ENCODE peak calls at places on chromosomes 3 and 15, in five cellular contexts. H is AG09309, R is Caco-2, P is fibroblast of pulmonary artery, T is cardiac fibroblast. A is an unnamed sample.

GRCh38 chr3:134485075-134485536 is 679 bp downstream of the ANAPC13 start:
- DNase-seq in H (no peak), R (no peak), P (peak; percentile 37), T (peak; percentile 37), A (no peak)

GRCh38 chr3:25508901-25509300 is 80.8 kb downstream of the RARB start:
- DNase-seq in H (no peak), R (no peak), P (peak; percentile 60), T (peak; percentile 32), A (peak; percentile 60)

GRCh38 chr15:74050127-74050526 is 32.2 kb downstream of the GOLGA6A start:
- DNase-seq in H (no peak), R (no peak), P (no peak), T (no peak), A (no peak)

GRCh38 chr3:140056047-140056446 is 121.1 kb downstream of the CLSTN2 start:
- DNase-seq in H (no peak), R (no peak), P (no peak), T (no peak), A (no peak)

GRCh38 chr3:184335661-184336483 is 1.5 kb upstream of the FAM131A start:
- DNase-seq in H (no peak), R (peak; percentile 73), P (peak; percentile 82), T (peak; percentile 84), A (no peak)

GRCh38 chr3:61526307-61526706 is 35.1 kb upstream of the PTPRG start:
- DNase-seq in H (no peak), R (no peak), P (no peak), T (no peak), A (no peak)

GRCh38 chr15:87755226-87755625 is 501.3 kb downstream of the NTRK3 start:
- DNase-seq in H (no peak), R (no peak), P (no peak), T (no peak), A (no peak)

GRCh38 chr3:108221403-108221802 is 821 bp downstream of the IFT57 start:
- DNase-seq in H (no peak), R (no peak), P (no peak), T (peak; percentile 9), A (no peak)

GRCh38 chr3:132399054-132399929 is 18.0 kb upstream of the DNAJC13 start:
- DNase-seq in H (no peak), R (no peak), P (peak; percentile 85), T (peak; percentile 83), A (peak; percentile 20)

DNA sequence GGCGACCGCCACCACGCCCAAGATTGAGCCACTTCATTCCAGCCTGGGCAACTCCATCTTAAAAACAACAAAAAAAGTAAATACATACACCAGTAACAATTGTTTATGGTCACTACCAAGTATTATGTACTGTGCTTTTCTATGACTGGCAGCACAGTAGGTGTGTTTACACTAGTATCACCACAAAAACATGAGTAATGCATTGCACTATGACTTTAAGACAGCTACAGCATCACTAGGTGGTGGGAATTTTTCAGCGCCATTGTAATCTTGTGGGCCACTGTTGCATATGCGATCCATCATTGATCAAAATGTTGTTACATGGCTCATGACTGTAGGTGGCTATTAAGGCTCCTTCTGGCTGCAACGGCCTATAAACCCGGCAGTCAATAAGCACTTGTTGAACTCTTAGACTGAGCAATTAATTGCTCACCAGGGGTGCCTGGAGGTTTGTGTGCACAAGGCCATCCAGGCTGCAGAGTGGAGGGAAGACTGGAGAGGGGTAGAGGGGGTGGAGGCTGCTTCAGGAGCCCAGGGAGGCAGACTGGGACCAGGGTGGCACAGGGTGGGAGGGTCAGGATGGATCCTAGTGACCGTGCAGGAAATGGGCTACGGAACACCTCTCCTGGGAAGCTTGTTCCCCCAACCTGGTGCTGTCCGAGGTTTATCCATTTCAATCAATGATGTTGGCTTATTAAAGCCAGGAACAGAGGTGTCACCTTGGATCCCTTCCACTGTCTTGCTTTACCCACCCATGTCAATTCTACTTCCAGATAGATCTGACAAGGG is 17.9 kb upstream of the COPG1 start:
- DNase-seq in H (no peak), R (no peak), P (no peak), T (no peak), A (no peak)
- H3K4me3 ChIP-seq in H (no peak overlapping the region), R (no peak overlapping the region), P (no peak overlapping the region), T (no peak overlapping the region), A (no peak overlapping the region)

DNA sequence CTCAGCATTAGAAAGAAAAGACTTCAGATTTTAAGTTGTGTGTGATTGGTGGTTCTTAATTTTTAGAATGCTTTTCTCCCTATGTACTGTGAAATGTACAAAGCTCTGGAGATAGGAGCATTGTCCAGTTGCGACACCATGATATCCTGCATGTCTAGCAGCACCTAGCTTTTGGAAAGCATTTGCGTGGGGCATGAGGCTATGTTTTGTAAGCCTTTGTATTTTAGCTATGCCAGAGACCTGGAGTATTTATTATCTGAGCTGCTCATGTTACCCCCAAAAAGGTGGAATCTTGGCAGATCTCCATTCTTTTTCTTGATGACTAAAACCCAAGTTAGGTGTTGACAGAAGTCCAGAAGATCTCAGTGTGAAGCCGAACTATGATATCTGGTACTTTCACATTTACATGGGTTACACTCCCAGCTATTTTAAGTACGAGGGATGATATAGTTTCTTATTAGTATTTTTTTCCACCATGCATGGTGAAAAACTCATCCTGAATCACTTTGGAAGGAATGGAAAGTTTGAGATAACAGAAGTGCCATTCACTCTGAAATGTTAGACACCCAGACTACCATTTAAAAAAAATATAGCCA is 126.7 kb upstream of the SAMMSON start:
- DNase-seq in H (no peak), R (no peak), P (peak; percentile 2), T (no peak), A (no peak)
- H3K4me3 ChIP-seq in H (no peak overlapping the region), R (no peak overlapping the region), P (no peak overlapping the region), T (no peak overlapping the region), A (no peak overlapping the region)

GRCh38 chr3:195147649-195148121 is 123.3 kb downstream of the XXYLT1 start:
- DNase-seq in H (no peak), R (no peak), P (peak; percentile 44), T (no peak), A (no peak)
- H3K4me3 ChIP-seq in H (no peak overlapping the region), R (no peak overlapping the region), P (no peak overlapping the region), T (no peak overlapping the region), A (no peak overlapping the region)

DNA sequence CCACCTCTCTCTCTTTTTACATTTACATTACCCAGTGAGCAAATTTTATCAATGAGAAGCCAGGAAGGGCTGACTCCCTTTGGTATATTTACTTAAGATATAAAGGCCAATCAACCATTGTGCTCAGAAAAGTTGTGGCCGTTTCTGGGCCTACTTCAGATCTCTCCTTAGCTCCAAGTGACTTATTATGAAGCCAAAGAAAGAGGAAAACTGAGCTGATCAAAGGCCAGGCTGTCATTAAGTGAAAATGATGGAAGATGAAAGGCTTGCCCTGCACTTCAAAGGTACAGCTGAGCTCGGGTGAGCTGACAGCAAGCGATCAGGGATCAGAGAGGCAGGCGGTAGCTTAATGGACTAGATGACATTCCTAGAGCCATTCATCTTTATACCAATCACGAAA is 24.8 kb downstream of the VGLL4 start:
- DNase-seq in H (no peak), R (peak; percentile 69), P (no peak), T (no peak), A (no peak)
- H3K4me3 ChIP-seq in H (no peak overlapping the region), R (no peak overlapping the region), P (no peak overlapping the region), T (no peak overlapping the region), A (no peak overlapping the region)

A was measured in skeletal muscle cell.